ENCODE peak calls at places on chromosomes 7 and 10, in five cellular contexts. One of them, this sample, is unnamed.

GRCh38 chr10:132880148-132880981 is 62.0 kb downstream of the CFAP46 start:
- DNase-seq in CD8-positive, alpha-beta memory T cell: no peak
- DNase-seq in HCT116: no peak
- DNase-seq in fibroblast of lung: no peak
- DNase-seq in body of pancreas: peak; percentile 2
- DNase-seq in this sample: no peak

GRCh38 chr7:116674508-116675173 is 2.6 kb downstream of the MET start:
- DNase-seq in body of pancreas: no peak
- DNase-seq in HCT116: no peak
- DNase-seq in fibroblast of lung: no peak
- DNase-seq in CD8-positive, alpha-beta memory T cell: no peak
- DNase-seq in this sample: no peak

GRCh38 chr10:132397036-132397541 is at the start of gene PWWP2B:
- DNase-seq in body of pancreas: peak; percentile 72
- DNase-seq in fibroblast of lung: peak; percentile 28
- DNase-seq in CD8-positive, alpha-beta memory T cell: peak; percentile 65
- DNase-seq in HCT116: no peak
- DNase-seq in this sample: peak; percentile 85

GRCh38 chr10:111972109-111972508 is 211.5 kb downstream of the GPAM start:
- DNase-seq in CD8-positive, alpha-beta memory T cell: no peak
- DNase-seq in HCT116: no peak
- DNase-seq in body of pancreas: no peak
- DNase-seq in fibroblast of lung: no peak
- DNase-seq in this sample: no peak

GRCh38 chr7:81822811-81823210 is 53.0 kb upstream of the HGF start:
- DNase-seq in fibroblast of lung: no peak
- DNase-seq in HCT116: no peak
- DNase-seq in CD8-positive, alpha-beta memory T cell: no peak
- DNase-seq in body of pancreas: no peak
- DNase-seq in this sample: no peak

GRCh38 chr7:157615101-157615817 is 278.5 kb downstream of the DNAJB6 start:
- DNase-seq in HCT116: no peak
- DNase-seq in fibroblast of lung: peak; percentile 52
- DNase-seq in body of pancreas: no peak
- DNase-seq in CD8-positive, alpha-beta memory T cell: no peak
- DNase-seq in this sample: no peak

GRCh38 chr10:123287594-123288247 is 133.5 kb downstream of the BUB3 start:
- DNase-seq in fibroblast of lung: no peak
- DNase-seq in body of pancreas: no peak
- DNase-seq in CD8-positive, alpha-beta memory T cell: no peak
- DNase-seq in HCT116: peak; percentile 77
- DNase-seq in this sample: no peak

GRCh38 chr10:102394079-102394800 is 1.3 kb upstream of the NFKB2 start:
- DNase-seq in CD8-positive, alpha-beta memory T cell: peak; percentile 99
- DNase-seq in HCT116: peak; percentile 95
- DNase-seq in body of pancreas: peak; percentile 92
- DNase-seq in fibroblast of lung: peak; percentile 90
- DNase-seq in this sample: peak; percentile 97

GRCh38 chr10:80416401-80417098 is 8.2 kb downstream of the PRXL2A start:
- DNase-seq in body of pancreas: peak; percentile 46
- DNase-seq in CD8-positive, alpha-beta memory T cell: no peak
- DNase-seq in HCT116: no peak
- DNase-seq in fibroblast of lung: peak; percentile 89
- DNase-seq in this sample: peak; percentile 76

GRCh38 chr7:15682751-15683150 is 3.7 kb downstream of the MEOX2 start:
- DNase-seq in CD8-positive, alpha-beta memory T cell: no peak
- DNase-seq in HCT116: no peak
- DNase-seq in fibroblast of lung: peak; percentile 73
- DNase-seq in body of pancreas: no peak
- DNase-seq in this sample: no peak

GRCh38 chr10:97915761-97916160 is 66.1 kb downstream of the GOLGA7B start:
- DNase-seq in fibroblast of lung: no peak
- DNase-seq in body of pancreas: no peak
- DNase-seq in CD8-positive, alpha-beta memory T cell: no peak
- DNase-seq in HCT116: no peak
- DNase-seq in this sample: no peak

GRCh38 chr7:24366901-24367300 is 82.9 kb downstream of the NPY start:
- DNase-seq in fibroblast of lung: no peak
- DNase-seq in HCT116: no peak
- DNase-seq in CD8-positive, alpha-beta memory T cell: no peak
- DNase-seq in body of pancreas: no peak
- DNase-seq in this sample: no peak

GRCh38 chr7:64904008-64904407 is 935 bp downstream of the ZNF273 start:
- DNase-seq in fibroblast of lung: no peak
- DNase-seq in HCT116: no peak
- DNase-seq in body of pancreas: no peak
- DNase-seq in CD8-positive, alpha-beta memory T cell: no peak
- DNase-seq in this sample: no peak

GRCh38 chr7:55514546-55515265 is 57.6 kb downstream of the VOPP1 start:
- DNase-seq in body of pancreas: no peak
- DNase-seq in fibroblast of lung: no peak
- DNase-seq in HCT116: no peak
- DNase-seq in CD8-positive, alpha-beta memory T cell: no peak
- DNase-seq in this sample: no peak

GRCh38 chr7:55516399-55516798 is 55.9 kb downstream of the VOPP1 start:
- DNase-seq in CD8-positive, alpha-beta memory T cell: no peak
- DNase-seq in fibroblast of lung: no peak
- DNase-seq in HCT116: no peak
- DNase-seq in body of pancreas: no peak
- DNase-seq in this sample: no peak

GRCh38 chr7:55512635-55513034 is 59.7 kb downstream of the VOPP1 start:
- DNase-seq in CD8-positive, alpha-beta memory T cell: no peak
- DNase-seq in fibroblast of lung: no peak
- DNase-seq in HCT116: no peak
- DNase-seq in body of pancreas: no peak
- DNase-seq in this sample: no peak

GRCh38 chr7:55515569-55516279 is 56.6 kb downstream of the VOPP1 start:
- DNase-seq in HCT116: no peak
- DNase-seq in body of pancreas: no peak
- DNase-seq in fibroblast of lung: no peak
- DNase-seq in CD8-positive, alpha-beta memory T cell: no peak
- DNase-seq in this sample: no peak

GRCh38 chr7:55513849-55514248 is 58.5 kb downstream of the VOPP1 start:
- DNase-seq in HCT116: no peak
- DNase-seq in body of pancreas: no peak
- DNase-seq in CD8-positive, alpha-beta memory T cell: no peak
- DNase-seq in fibroblast of lung: no peak
- DNase-seq in this sample: no peak
- H3K27ac ChIP-seq in HCT116: no peak overlapping the region
- H3K27ac ChIP-seq in body of pancreas: no peak overlapping the region
- H3K27ac ChIP-seq in CD8-positive, alpha-beta memory T cell: no peak overlapping the region
- H3K27ac ChIP-seq in fibroblast of lung: no peak overlapping the region
- H3K27ac ChIP-seq in this sample: no peak overlapping the region

DNA sequence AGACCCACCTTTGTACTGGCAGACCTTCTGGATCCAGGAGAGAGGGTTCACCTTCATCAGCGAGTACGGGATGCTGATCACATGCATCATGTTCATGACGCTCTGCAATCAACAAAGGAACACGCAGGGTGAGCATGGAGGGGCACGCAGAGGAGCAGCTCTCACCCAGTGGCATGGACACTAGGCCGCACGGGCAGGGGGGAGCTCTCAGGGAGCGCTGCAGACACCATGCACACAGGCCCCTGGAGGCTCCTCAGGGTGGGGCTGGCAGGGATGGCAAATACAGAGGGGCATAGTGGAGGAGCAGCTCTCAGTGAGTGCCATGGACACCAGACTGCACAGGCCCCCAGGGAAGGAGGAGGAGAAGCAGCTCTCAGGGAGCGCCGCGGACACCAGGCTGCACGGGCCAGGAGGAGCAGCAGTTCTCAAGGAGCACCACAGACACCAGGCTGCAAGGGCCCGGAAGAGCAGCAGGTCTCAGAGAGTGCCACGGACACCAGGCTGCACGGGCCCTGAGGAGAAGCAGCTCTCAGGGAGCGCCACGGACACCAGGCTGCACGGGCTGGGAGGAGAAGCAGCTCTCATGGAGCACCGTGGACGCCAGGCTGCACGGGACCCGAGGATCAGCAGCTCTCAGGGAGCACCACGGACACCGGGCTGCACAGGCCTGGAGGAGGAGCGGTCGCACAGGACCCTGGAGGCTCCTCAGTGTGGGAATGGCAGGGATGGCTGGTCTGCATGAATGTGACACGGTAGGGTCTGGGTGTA is 249.5 kb downstream of the ZMYND11 start:
- DNase-seq in CD8-positive, alpha-beta memory T cell: no peak
- DNase-seq in fibroblast of lung: no peak
- DNase-seq in body of pancreas: no peak
- DNase-seq in HCT116: no peak
- DNase-seq in this sample: no peak
- H3K36me3 ChIP-seq in CD8-positive, alpha-beta memory T cell: no peaks in the 10 kb centered on the region
- H3K36me3 ChIP-seq in fibroblast of lung: peaks cover 7% of the 10 kb centered on the region
- H3K36me3 ChIP-seq in body of pancreas: no peaks in the 10 kb centered on the region
- H3K36me3 ChIP-seq in HCT116: peaks cover under 1% of the 10 kb centered on the region
- H3K36me3 ChIP-seq in this sample: no peaks in the 10 kb centered on the region

DNA sequence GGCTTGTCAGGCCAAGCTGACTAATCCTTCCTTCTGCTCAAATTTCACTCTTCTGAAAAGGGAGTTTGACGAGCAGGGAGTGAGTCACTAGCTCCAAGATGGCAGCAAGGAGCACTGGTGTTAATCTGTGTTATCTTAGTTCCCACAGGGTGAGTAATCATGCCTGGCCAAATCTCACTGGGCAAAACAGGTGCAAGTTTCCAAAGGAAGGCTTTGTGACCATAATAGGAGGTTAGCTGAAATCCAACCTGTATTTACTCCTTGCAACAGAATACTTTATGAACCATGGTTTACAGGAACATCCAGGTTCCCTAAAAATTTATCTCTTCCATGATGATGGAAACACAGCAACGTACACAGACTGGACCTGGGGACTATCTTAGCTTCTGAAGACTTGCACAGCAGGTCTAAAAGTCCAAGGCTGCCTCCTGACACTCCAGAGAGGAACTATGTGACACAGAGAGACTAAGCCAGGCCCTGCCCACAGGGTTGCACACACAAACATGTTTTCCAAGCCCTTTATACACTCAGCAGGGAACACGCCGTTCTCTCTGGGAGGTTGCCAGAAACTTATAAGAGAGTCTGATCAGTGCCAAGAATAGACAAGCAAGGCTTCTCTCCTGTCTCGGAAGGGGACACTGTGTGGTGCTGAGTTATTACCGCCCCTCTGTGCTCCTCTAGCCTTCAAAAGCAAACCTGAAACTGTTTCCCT is 46.3 kb downstream of the PDK4 start:
- DNase-seq in body of pancreas: peak; percentile 97
- DNase-seq in HCT116: peak; percentile 51
- DNase-seq in CD8-positive, alpha-beta memory T cell: no peak
- DNase-seq in fibroblast of lung: peak; percentile 99
- DNase-seq in this sample: peak; percentile 87
- H3K4me3 ChIP-seq in body of pancreas: no peak overlapping the region
- H3K4me3 ChIP-seq in HCT116: no peak overlapping the region
- H3K4me3 ChIP-seq in CD8-positive, alpha-beta memory T cell: no peak overlapping the region
- H3K4me3 ChIP-seq in fibroblast of lung: no peak overlapping the region
- H3K4me3 ChIP-seq in this sample: no peak overlapping the region

GRCh38 chr7:107961399-107961798 is 41.6 kb downstream of the LAMB1 start:
- DNase-seq in HCT116: no peak
- DNase-seq in body of pancreas: peak; percentile 32
- DNase-seq in CD8-positive, alpha-beta memory T cell: no peak
- DNase-seq in fibroblast of lung: peak; percentile 50
- DNase-seq in this sample: no peak

GRCh38 chr7:107960306-107960705 is 42.7 kb downstream of the LAMB1 start:
- DNase-seq in fibroblast of lung: peak; percentile 57
- DNase-seq in body of pancreas: no peak
- DNase-seq in CD8-positive, alpha-beta memory T cell: no peak
- DNase-seq in HCT116: no peak
- DNase-seq in this sample: no peak

GRCh38 chr7:107959527-107959898 is 43.4 kb downstream of the LAMB1 start:
- DNase-seq in CD8-positive, alpha-beta memory T cell: no peak
- DNase-seq in HCT116: no peak
- DNase-seq in body of pancreas: no peak
- DNase-seq in fibroblast of lung: no peak
- DNase-seq in this sample: no peak

GRCh38 chr7:107955394-107955793 is 47.6 kb downstream of the LAMB1 start:
- DNase-seq in body of pancreas: no peak
- DNase-seq in fibroblast of lung: no peak
- DNase-seq in HCT116: no peak
- DNase-seq in CD8-positive, alpha-beta memory T cell: no peak
- DNase-seq in this sample: no peak

DNA sequence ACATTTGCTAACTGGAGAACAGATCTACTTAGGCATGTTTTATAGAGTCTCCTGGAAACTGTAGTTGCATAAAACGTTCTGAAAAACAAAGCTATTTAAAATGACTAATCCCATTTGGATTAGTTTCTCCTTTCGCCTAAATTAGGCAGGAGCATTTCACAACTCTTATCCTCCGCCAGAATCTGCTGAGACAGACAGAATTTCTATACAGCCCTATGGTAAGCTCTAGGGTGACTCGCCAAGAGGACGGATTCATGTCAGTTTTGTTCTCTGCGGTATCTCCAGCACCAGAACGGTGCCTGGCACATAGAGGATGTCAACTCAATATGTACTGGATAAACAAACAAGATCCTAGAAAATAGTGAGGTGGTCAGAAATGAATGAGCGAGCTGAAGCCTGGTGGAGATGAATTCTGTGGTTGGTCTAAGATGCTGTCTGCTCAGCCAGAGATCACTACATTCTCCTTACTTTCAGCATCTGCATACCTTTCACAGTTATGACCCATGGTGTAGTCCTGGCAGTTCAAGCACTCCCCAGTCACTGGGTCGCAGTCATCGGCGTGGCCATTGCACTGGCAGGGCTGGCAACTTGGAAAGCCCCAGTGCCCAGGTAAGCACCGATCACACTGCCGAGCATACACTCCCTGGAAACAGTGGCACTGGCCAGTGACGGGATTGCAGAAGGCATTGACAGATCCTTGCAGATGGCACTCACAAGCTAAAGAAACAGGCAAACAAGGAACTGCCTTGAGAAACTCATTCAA is 44.0 kb downstream of the LAMB1 start:
- DNase-seq in CD8-positive, alpha-beta memory T cell: no peak
- DNase-seq in HCT116: no peak
- DNase-seq in body of pancreas: no peak
- DNase-seq in fibroblast of lung: peak; percentile 97
- DNase-seq in this sample: no peak
- H3K27ac ChIP-seq in CD8-positive, alpha-beta memory T cell: no peak overlapping the region
- H3K27ac ChIP-seq in HCT116: no peak overlapping the region
- H3K27ac ChIP-seq in body of pancreas: no peak overlapping the region
- H3K27ac ChIP-seq in fibroblast of lung: peak overlapping the region; percentile 26
- H3K27ac ChIP-seq in this sample: peak overlapping the region; percentile 57

GRCh38 chr7:105496501-105496900 is 25.6 kb downstream of the PUS7 start:
- DNase-seq in HCT116: no peak
- DNase-seq in body of pancreas: no peak
- DNase-seq in fibroblast of lung: peak; percentile 11
- DNase-seq in CD8-positive, alpha-beta memory T cell: no peak
- DNase-seq in this sample: no peak

GRCh38 chr7:105497016-105497415 is 25.1 kb downstream of the PUS7 start:
- DNase-seq in body of pancreas: no peak
- DNase-seq in CD8-positive, alpha-beta memory T cell: no peak
- DNase-seq in HCT116: no peak
- DNase-seq in fibroblast of lung: no peak
- DNase-seq in this sample: no peak

GRCh38 chr7:105502173-105502572 is 19.9 kb downstream of the PUS7 start:
- DNase-seq in CD8-positive, alpha-beta memory T cell: no peak
- DNase-seq in body of pancreas: no peak
- DNase-seq in fibroblast of lung: no peak
- DNase-seq in HCT116: no peak
- DNase-seq in this sample: no peak
- H3K36me3 ChIP-seq in CD8-positive, alpha-beta memory T cell: no peaks in the 10 kb centered on the region
- H3K36me3 ChIP-seq in body of pancreas: peaks cover 6% of the 10 kb centered on the region
- H3K36me3 ChIP-seq in fibroblast of lung: no peaks in the 10 kb centered on the region
- H3K36me3 ChIP-seq in HCT116: peaks cover 48% of the 10 kb centered on the region
- H3K36me3 ChIP-seq in this sample: no peaks in the 10 kb centered on the region